ENCODE peak calls at places on chromosome 19, in four cellular contexts. One of them, this sample, is unnamed.
A peak's percentile ranks its signal among the peaks of the same experiment; 100 is the strongest.

GRCh38 chr19:13899912-13900584 is 5.9 kb downstream of the BRME1 start:
- DNase-seq in Kasumi-1: no peak
- DNase-seq in smooth muscle cell of the brain vasculature: no peak
- DNase-seq in stimulated activated CD4-positive, alpha-beta T cell treated with anti-CD3 and anti-CD28 coated beads, Interleukin-4, amount 100 ng/mL, for 48 hours: no peak
- DNase-seq in this sample: no peak

GRCh38 chr19:19171110-19171672 is 1.1 kb upstream of the MEF2B start:
- DNase-seq in stimulated activated CD4-positive, alpha-beta T cell treated with anti-CD3 and anti-CD28 coated beads, Interleukin-4, amount 100 ng/mL, for 48 hours: no peak
- DNase-seq in smooth muscle cell of the brain vasculature: no peak
- DNase-seq in Kasumi-1: no peak
- DNase-seq in this sample: no peak

GRCh38 chr19:16319466-16319865 is 5.2 kb upstream of the KLF2 start:
- DNase-seq in Kasumi-1: peak; percentile 58
- DNase-seq in stimulated activated CD4-positive, alpha-beta T cell treated with anti-CD3 and anti-CD28 coated beads, Interleukin-4, amount 100 ng/mL, for 48 hours: no peak
- DNase-seq in smooth muscle cell of the brain vasculature: peak; percentile 26
- DNase-seq in this sample: no peak

GRCh38 chr19:39823693-39824092 is 10.3 kb downstream of the DYRK1B start:
- DNase-seq in smooth muscle cell of the brain vasculature: no peak
- DNase-seq in stimulated activated CD4-positive, alpha-beta T cell treated with anti-CD3 and anti-CD28 coated beads, Interleukin-4, amount 100 ng/mL, for 48 hours: no peak
- DNase-seq in Kasumi-1: no peak
- DNase-seq in this sample: no peak

GRCh38 chr19:883661-884211 is 9.3 kb downstream of the MED16 start:
- DNase-seq in stimulated activated CD4-positive, alpha-beta T cell treated with anti-CD3 and anti-CD28 coated beads, Interleukin-4, amount 100 ng/mL, for 48 hours: no peak
- DNase-seq in Kasumi-1: no peak
- DNase-seq in smooth muscle cell of the brain vasculature: no peak
- DNase-seq in this sample: no peak

GRCh38 chr19:1307320-1307719 is 21.6 kb downstream of the EFNA2 start:
- DNase-seq in Kasumi-1: no peak
- DNase-seq in stimulated activated CD4-positive, alpha-beta T cell treated with anti-CD3 and anti-CD28 coated beads, Interleukin-4, amount 100 ng/mL, for 48 hours: no peak
- DNase-seq in smooth muscle cell of the brain vasculature: no peak
- DNase-seq in this sample: no peak

GRCh38 chr19:3467437-3468198 is 12.7 kb downstream of the SMIM24 start:
- DNase-seq in smooth muscle cell of the brain vasculature: no peak
- DNase-seq in stimulated activated CD4-positive, alpha-beta T cell treated with anti-CD3 and anti-CD28 coated beads, Interleukin-4, amount 100 ng/mL, for 48 hours: no peak
- DNase-seq in Kasumi-1: no peak
- DNase-seq in this sample: no peak

GRCh38 chr19:46472592-46472991 is 1.2 kb upstream of the PNMA8A start:
- DNase-seq in smooth muscle cell of the brain vasculature: no peak
- DNase-seq in Kasumi-1: no peak
- DNase-seq in stimulated activated CD4-positive, alpha-beta T cell treated with anti-CD3 and anti-CD28 coated beads, Interleukin-4, amount 100 ng/mL, for 48 hours: no peak
- DNase-seq in this sample: no peak

This sample was measured in GM19239.